ENCODE peak calls at places on chromosomes 5 and 9, in five cellular contexts. E is body of pancreas, K is aorta, Y is ovary, B is psoas muscle. P is an unnamed sample.

GRCh38 chr5:138459311-138459710 is 6.0 kb upstream of the EGR1 start:
- DNase-seq in B (peak; percentile 76), E (no peak), Y (no peak), K (peak; percentile 81), P (no peak)

GRCh38 chr5:72377920-72378635 is 57.9 kb downstream of the PTCD2 start:
- DNase-seq in B (peak; percentile 79), K (peak; percentile 76), Y (no peak), E (no peak), P (no peak)

GRCh38 chr9:103999375-104000062 is 94.6 kb upstream of the SMC2 start:
- DNase-seq in B (peak; percentile 31), E (no peak), K (peak; percentile 62), Y (no peak), P (no peak)

GRCh38 chr5:1322036-1322903 is 22.6 kb downstream of the CLPTM1L start:
- DNase-seq in B (no peak), K (peak; percentile 59), Y (no peak), E (no peak), P (peak; percentile 55)

GRCh38 chr9:94870793-94871558 is 144.5 kb downstream of the AOPEP start:
- DNase-seq in Y (no peak), K (no peak), E (no peak), B (peak; percentile 80), P (no peak)

GRCh38 chr9:115614931-115615401 is 497.0 kb upstream of the TNC start:
- DNase-seq in K (no peak), Y (no peak), B (no peak), E (no peak), P (no peak)

GRCh38 chr5:159178978-159179377 is 30.4 kb downstream of the RNF145 start:
- DNase-seq in B (no peak), K (no peak), Y (peak; percentile 44), E (peak; percentile 7), P (no peak)

GRCh38 chr5:173395257-173395932 is 67.2 kb upstream of the STC2 start:
- DNase-seq in B (no peak), K (no peak), Y (no peak), E (no peak), P (peak; percentile 48)

GRCh38 chr5:172680921-172681320 is 39.9 kb downstream of the NEURL1B start:
- DNase-seq in Y (no peak), E (no peak), K (no peak), B (no peak), P (no peak)

GRCh38 chr5:158026248-158027031 is 167.5 kb upstream of the CLINT1 start:
- DNase-seq in E (peak; percentile 9), Y (no peak), K (no peak), B (no peak), P (no peak)

GRCh38 chr9:94298949-94299599 is 29.4 kb downstream of the NUTM2F start:
- DNase-seq in K (no peak), Y (no peak), E (no peak), B (no peak), P (peak; percentile 84)

GRCh38 chr9:97853844-97854695 is 1.0 kb downstream of the FOXE1 start:
- DNase-seq in Y (no peak), K (no peak), B (no peak), E (no peak), P (no peak)

GRCh38 chr5:82384025-82384750 is 106.0 kb upstream of the RPS23 start:
- DNase-seq in B (no peak), K (no peak), Y (no peak), E (no peak), P (no peak)

GRCh38 chr9:123344273-123345096 is 11.5 kb upstream of the CRB2 start:
- DNase-seq in Y (no peak), E (no peak), K (no peak), B (no peak), P (no peak)

GRCh38 chr5:40984884-40985283 is 75.6 kb downstream of the C7 start:
- DNase-seq in Y (no peak), B (no peak), K (no peak), E (no peak), P (no peak)

DNA sequence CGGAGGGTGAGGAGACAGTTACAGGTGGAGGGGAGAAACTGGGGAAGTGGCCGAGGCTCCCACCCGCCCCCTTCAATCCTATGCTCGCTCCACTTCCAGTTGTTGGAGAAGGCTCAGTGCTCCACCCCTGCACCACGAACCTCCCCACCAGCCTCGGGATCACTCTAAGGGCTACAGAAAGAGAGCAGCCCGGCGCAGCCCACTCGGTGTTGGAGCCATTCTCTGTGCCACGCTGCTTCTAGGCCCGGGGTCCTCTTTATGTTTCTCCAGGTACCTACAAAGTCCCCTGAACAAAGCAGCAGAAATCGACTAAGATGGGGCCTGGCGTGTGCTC is 12.0 kb downstream of the PDGFRB start:
- DNase-seq in Y (no peak), E (no peak), B (no peak), K (no peak), P (no peak)
- H3K4me1 ChIP-seq in Y (peaks cover 62% of the 10 kb centered on the region), E (peaks cover 6% of the 10 kb centered on the region), B (peaks cover 10% of the 10 kb centered on the region), K (no peaks in the 10 kb centered on the region), P (peaks cover 91% of the 10 kb centered on the region)

GRCh38 chr5:143572671-143573070 is 169.2 kb upstream of the NR3C1 start:
- DNase-seq in E (no peak), K (no peak), Y (no peak), B (no peak), P (no peak)
- H3K4me1 ChIP-seq in E (no peaks in the 10 kb centered on the region), K (no peaks in the 10 kb centered on the region), Y (no peaks in the 10 kb centered on the region), B (peaks cover 9% of the 10 kb centered on the region), P (peaks cover 29% of the 10 kb centered on the region)

GRCh38 chr9:113993838-113994540 is 84.1 kb downstream of the AMBP start:
- DNase-seq in B (peak; percentile 93), E (peak; percentile 98), Y (peak; percentile 60), K (peak; percentile 95), P (peak; percentile 79)

GRCh38 chr9:113997610-113998009 is 80.5 kb downstream of the AMBP start:
- DNase-seq in E (no peak), K (peak; percentile 69), B (no peak), Y (peak; percentile 15), P (no peak)

GRCh38 chr9:113998114-113998513 is 80.0 kb downstream of the AMBP start:
- DNase-seq in K (peak; percentile 64), E (no peak), Y (peak; percentile 10), B (no peak), P (no peak)

GRCh38 chr9:113996531-113997001 is 81.5 kb downstream of the AMBP start:
- DNase-seq in Y (peak; percentile 6), K (peak; percentile 54), E (no peak), B (no peak), P (no peak)

GRCh38 chr9:113995963-113996362 is 82.1 kb downstream of the AMBP start:
- DNase-seq in Y (peak; percentile 11), E (no peak), K (peak; percentile 63), B (no peak), P (no peak)
- H3K4me1 ChIP-seq in Y (peaks cover 20% of the 10 kb centered on the region), E (peaks cover 32% of the 10 kb centered on the region), K (peaks cover 6% of the 10 kb centered on the region), B (peaks cover 35% of the 10 kb centered on the region), P (peaks cover 24% of the 10 kb centered on the region)

DNA sequence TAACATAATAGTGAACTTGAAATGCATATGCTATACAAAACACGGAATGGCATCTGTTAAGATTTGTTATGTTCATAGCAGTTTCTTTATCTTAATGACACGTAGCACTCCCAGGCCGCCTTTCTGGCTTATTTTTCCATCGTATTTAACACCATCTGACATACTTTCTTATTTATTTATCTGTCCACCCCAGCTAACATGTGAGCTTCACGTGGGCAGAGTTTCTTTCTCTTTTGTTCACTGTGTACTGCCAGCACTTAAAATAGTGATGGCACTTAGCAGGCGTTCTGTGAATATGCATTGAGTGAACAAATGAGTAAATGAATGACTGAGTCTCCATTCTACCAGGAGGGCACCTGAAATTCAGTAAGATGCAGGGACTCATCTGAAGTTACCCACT is 29.4 kb upstream of the SYNPO start:
- DNase-seq in Y (no peak), E (no peak), B (no peak), K (no peak), P (no peak)
- H3K4me1 ChIP-seq in Y (peaks cover 27% of the 10 kb centered on the region), E (peaks cover 48% of the 10 kb centered on the region), B (peaks cover 94% of the 10 kb centered on the region), K (peaks cover 11% of the 10 kb centered on the region), P (peaks cover 43% of the 10 kb centered on the region)

DNA sequence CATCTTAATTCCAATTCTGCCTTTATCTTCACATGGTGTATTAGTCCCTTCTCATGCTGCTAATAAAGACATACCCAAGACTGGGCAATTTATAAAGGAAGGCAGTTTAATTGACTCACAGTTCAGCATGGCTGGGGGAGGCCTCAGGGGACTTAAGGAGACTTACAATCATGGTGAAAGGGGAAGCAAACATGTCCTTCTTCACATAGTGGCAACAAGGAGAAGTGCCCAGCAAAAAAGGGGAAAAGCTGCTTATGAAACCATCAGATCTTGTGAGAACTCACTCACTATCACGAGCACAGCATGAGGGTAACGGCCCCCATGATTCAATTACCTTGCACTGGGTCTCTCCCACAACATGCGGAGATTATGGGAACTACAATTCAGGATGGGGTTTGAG is 49.4 kb upstream of the CCNG1 start:
- DNase-seq in Y (no peak), E (no peak), K (no peak), B (no peak), P (no peak)
- H3K4me1 ChIP-seq in Y (peaks cover 3% of the 10 kb centered on the region), E (peaks cover 13% of the 10 kb centered on the region), K (no peaks in the 10 kb centered on the region), B (peaks cover 3% of the 10 kb centered on the region), P (no peaks in the 10 kb centered on the region)

DNA sequence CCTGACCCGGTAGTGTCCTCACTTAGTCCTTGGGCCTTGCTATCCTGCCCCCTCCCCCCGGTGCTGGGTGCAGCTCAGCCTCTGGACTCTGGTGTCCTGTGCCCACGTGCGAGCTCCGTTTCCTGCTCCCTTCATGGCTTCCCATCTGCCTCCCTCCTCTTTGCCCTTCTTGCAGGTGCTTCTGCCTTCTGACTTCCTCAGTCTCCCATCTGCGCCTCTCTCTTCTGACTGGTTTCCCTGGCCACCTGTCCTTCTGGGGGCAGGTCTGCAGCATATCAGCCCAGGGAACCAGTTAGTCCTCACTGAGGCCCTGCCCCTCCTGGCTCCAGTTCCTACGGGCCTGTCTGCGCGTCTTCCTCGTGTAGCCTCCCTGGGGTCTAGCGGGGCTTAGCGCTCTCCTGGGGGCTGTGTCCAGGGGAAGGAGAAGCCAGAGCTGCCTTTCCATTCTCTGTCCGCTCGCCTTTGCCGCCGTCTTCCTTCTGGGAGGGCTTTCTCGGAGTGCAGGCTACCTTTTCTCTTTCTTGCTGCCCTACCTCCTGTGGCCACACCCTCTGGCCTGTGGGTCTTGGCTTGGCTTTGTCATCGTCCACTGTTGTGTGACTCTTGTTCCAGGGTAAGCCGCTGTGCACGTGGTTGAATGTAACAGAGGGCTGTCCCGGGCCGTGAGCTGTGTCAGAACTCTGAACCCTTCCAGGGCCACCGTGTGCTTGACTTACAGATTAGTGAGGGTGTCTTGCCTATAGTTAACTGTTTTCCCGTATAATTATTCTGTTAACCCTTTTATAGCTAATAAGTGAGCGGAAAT is 51.8 kb downstream of the EHMT1 start:
- DNase-seq in Y (no peak), E (peak; percentile 84), K (peak; percentile 74), B (peak; percentile 66), P (peak; percentile 60)
- H3K4me1 ChIP-seq in Y (peaks cover 34% of the 10 kb centered on the region), E (peaks cover 66% of the 10 kb centered on the region), K (no peaks in the 10 kb centered on the region), B (peaks cover 31% of the 10 kb centered on the region), P (peaks cover 56% of the 10 kb centered on the region)

GRCh38 chr5:111930905-111931461 is 174.0 kb upstream of the NREP start:
- DNase-seq in Y (no peak), K (no peak), B (no peak), E (no peak), P (no peak)
- H3K4me1 ChIP-seq in Y (no peaks in the 10 kb centered on the region), K (peaks cover 7% of the 10 kb centered on the region), B (peaks cover 7% of the 10 kb centered on the region), E (no peaks in the 10 kb centered on the region), P (peaks cover 13% of the 10 kb centered on the region)

GRCh38 chr5:177496111-177497010 is 1.0 kb downstream of the PDLIM7 start:
- DNase-seq in B (peak; percentile 94), K (peak; percentile 96), Y (peak; percentile 86), E (peak; percentile 57), P (peak; percentile 97)
- H3K4me1 ChIP-seq in B (peaks cover 39% of the 10 kb centered on the region), K (no peaks in the 10 kb centered on the region), Y (peaks cover 13% of the 10 kb centered on the region), E (peaks cover 34% of the 10 kb centered on the region), P (no peaks in the 10 kb centered on the region)